ENCODE peak calls at places on chromosomes 12 and 14, in six cellular contexts. One of them, this sample, is unnamed. For H4K20me1, the result is how much of the 10 kb centered on the place peaks cover.

GRCh38 chr14:77046706-77047105 is 18.2 kb upstream of the IRF2BPL start:
- DNase-seq in IMR-90: no peak
- DNase-seq in neural progenitor cell: no peak
- DNase-seq in fibroblast of lung: no peak
- DNase-seq in GM23248: peak
- DNase-seq in K562: no peak
- DNase-seq in this sample: no peak

GRCh38 chr14:54350196-54350595 is 46.6 kb upstream of the CDKN3 start:
- DNase-seq in IMR-90: peak
- DNase-seq in neural progenitor cell: no peak
- DNase-seq in fibroblast of lung: peak
- DNase-seq in GM23248: peak
- DNase-seq in K562: no peak
- DNase-seq in this sample: no peak

GRCh38 chr14:51897791-51898190 is 37.4 kb downstream of the GNG2 start:
- DNase-seq in IMR-90: no peak
- DNase-seq in neural progenitor cell: no peak
- DNase-seq in fibroblast of lung: no peak
- DNase-seq in GM23248: no peak
- DNase-seq in K562: no peak
- DNase-seq in this sample: no peak

GRCh38 chr14:60654303-60654925 is 5.1 kb upstream of the SIX1 start:
- DNase-seq in IMR-90: peak
- DNase-seq in neural progenitor cell: peak
- DNase-seq in fibroblast of lung: no peak
- DNase-seq in GM23248: peak
- DNase-seq in K562: no peak
- DNase-seq in this sample: no peak

GRCh38 chr12:102631274-102631673 is 150.9 kb upstream of the IGF1 start:
- DNase-seq in IMR-90: peak
- DNase-seq in neural progenitor cell: no peak
- DNase-seq in fibroblast of lung: peak
- DNase-seq in GM23248: peak
- DNase-seq in K562: no peak
- DNase-seq in this sample: no peak

GRCh38 chr14:101135796-101136742 is 232.5 kb upstream of the RTL1 start:
- DNase-seq in IMR-90: no peak
- DNase-seq in neural progenitor cell: no peak
- DNase-seq in fibroblast of lung: no peak
- DNase-seq in GM23248: no peak
- DNase-seq in K562: no peak
- DNase-seq in this sample: no peak

GRCh38 chr12:535396-535795 is 75.7 kb downstream of the B4GALNT3 start:
- DNase-seq in IMR-90: no peak
- DNase-seq in neural progenitor cell: no peak
- DNase-seq in fibroblast of lung: no peak
- DNase-seq in GM23248: no peak
- DNase-seq in K562: no peak
- DNase-seq in this sample: no peak

GRCh38 chr14:41062826-41063225 is 543.9 kb upstream of the LRFN5 start:
- DNase-seq in IMR-90: peak
- DNase-seq in neural progenitor cell: no peak
- DNase-seq in fibroblast of lung: no peak
- DNase-seq in GM23248: no peak
- DNase-seq in K562: no peak
- DNase-seq in this sample: no peak

GRCh38 chr14:71290301-71290700 is 383.0 kb downstream of the PCNX1 start:
- DNase-seq in IMR-90: no peak
- DNase-seq in neural progenitor cell: no peak
- DNase-seq in fibroblast of lung: no peak
- DNase-seq in GM23248: no peak
- DNase-seq in K562: no peak
- DNase-seq in this sample: no peak

GRCh38 chr12:91533366-91533765 is 350.7 kb upstream of the DCN start:
- DNase-seq in IMR-90: no peak
- DNase-seq in neural progenitor cell: no peak
- DNase-seq in fibroblast of lung: no peak
- DNase-seq in GM23248: no peak
- DNase-seq in K562: no peak
- DNase-seq in this sample: no peak

GRCh38 chr12:9701380-9702154 is 31.3 kb downstream of the CLECL1 start:
- DNase-seq in IMR-90: no peak
- DNase-seq in neural progenitor cell: no peak
- DNase-seq in fibroblast of lung: no peak
- DNase-seq in GM23248: no peak
- DNase-seq in K562: no peak
- DNase-seq in this sample: no peak

GRCh38 chr12:76284816-76285750 is 63.1 kb downstream of the BBS10 start:
- DNase-seq in IMR-90: peak
- DNase-seq in neural progenitor cell: no peak
- DNase-seq in fibroblast of lung: peak
- DNase-seq in GM23248: peak
- DNase-seq in K562: no peak
- DNase-seq in this sample: peak

DNA sequence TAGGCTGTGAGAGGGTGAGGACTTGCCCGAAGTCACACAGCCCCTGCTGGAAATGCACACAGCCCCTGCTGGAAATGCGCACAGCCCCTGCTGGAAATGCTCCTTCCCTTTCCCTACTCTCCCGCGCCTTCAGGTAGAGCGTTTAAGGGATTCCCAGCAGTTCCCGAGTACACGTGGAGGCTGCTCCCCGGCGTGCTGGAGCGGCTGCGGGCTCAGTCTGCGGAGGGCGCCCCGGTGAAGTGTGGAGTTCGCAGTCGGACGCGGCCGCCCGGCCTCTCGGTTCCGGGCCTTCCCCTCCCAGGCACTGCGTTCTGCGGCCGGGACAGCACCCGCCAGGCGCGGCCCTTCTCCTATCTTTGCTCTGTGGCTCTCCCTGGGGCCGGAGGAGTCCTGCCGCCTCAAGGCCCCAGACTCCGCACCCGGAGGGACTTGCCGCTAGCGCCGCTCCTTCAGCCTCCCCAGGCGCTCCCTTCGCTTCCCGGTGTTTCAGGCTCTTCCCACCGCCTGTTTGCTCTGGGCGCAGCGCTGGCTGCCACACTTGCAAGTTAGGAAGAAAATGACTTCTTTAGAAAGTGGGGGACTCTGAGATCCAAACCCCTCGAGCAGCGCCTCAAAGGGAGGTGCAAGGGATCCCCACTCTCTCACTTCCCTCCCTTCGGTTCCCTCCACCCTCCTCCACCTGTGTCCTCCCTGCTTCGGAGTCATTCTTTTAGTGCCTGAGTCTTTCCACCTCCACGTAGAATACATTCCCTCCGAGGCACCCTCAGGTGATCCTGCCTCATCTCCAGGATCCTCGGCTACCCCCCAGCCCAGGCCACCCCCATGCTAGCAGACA is 8.3 kb upstream of the TBX5 start:
- DNase-seq in IMR-90: peak
- DNase-seq in neural progenitor cell: peak
- DNase-seq in fibroblast of lung: peak
- DNase-seq in GM23248: peak
- DNase-seq in K562: no peak
- DNase-seq in this sample: no peak
- H4K20me1 ChIP-seq in IMR-90: under half
- H4K20me1 ChIP-seq in neural progenitor cell: half or more
- H4K20me1 ChIP-seq in fibroblast of lung: under half
- H4K20me1 ChIP-seq in GM23248: under half
- H4K20me1 ChIP-seq in K562: under half
- H4K20me1 ChIP-seq in this sample: under half

DNA sequence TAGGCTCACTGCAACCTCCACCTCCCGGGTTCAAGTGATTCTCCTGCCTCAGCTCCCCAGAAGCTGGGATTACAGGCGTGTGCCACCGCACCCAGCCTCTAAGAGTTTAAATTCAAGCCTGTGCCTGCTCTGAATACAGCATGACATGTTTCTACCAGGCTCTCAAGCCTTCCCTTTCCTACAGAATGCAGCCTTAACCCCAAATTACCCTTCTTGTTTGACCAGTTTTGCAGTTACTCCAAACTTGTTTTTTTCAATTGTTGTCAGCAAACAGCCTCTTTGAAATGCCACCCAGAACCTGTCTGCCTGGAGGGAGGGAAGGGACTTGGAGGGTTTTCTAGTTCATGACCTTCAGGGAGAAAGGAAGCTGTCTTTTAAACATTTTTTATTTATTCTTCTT is 15.4 kb downstream of the GLTP start:
- DNase-seq in IMR-90: no peak
- DNase-seq in neural progenitor cell: no peak
- DNase-seq in fibroblast of lung: no peak
- DNase-seq in GM23248: no peak
- DNase-seq in K562: no peak
- DNase-seq in this sample: no peak
- H4K20me1 ChIP-seq in IMR-90: under half
- H4K20me1 ChIP-seq in neural progenitor cell: under half
- H4K20me1 ChIP-seq in fibroblast of lung: under half
- H4K20me1 ChIP-seq in GM23248: under half
- H4K20me1 ChIP-seq in K562: under half
- H4K20me1 ChIP-seq in this sample: under half

GRCh38 chr14:39430762-39431415 is 1.3 kb downstream of the FBXO33 start:
- DNase-seq in IMR-90: peak
- DNase-seq in neural progenitor cell: no peak
- DNase-seq in fibroblast of lung: peak
- DNase-seq in GM23248: peak
- DNase-seq in K562: no peak
- DNase-seq in this sample: no peak
- H4K20me1 ChIP-seq in IMR-90: under half
- H4K20me1 ChIP-seq in neural progenitor cell: under half
- H4K20me1 ChIP-seq in fibroblast of lung: under half
- H4K20me1 ChIP-seq in GM23248: under half
- H4K20me1 ChIP-seq in K562: under half
- H4K20me1 ChIP-seq in this sample: under half

GRCh38 chr12:124544983-124545382 is 22.4 kb downstream of the NCOR2 start:
- DNase-seq in IMR-90: no peak
- DNase-seq in neural progenitor cell: no peak
- DNase-seq in fibroblast of lung: no peak
- DNase-seq in GM23248: no peak
- DNase-seq in K562: no peak
- DNase-seq in this sample: no peak
- H4K20me1 ChIP-seq in IMR-90: half or more
- H4K20me1 ChIP-seq in neural progenitor cell: half or more
- H4K20me1 ChIP-seq in fibroblast of lung: under half
- H4K20me1 ChIP-seq in GM23248: under half
- H4K20me1 ChIP-seq in K562: half or more
- H4K20me1 ChIP-seq in this sample: under half

GRCh38 chr12:79895804-79896203 is 39.1 kb downstream of the PPP1R12A start:
- DNase-seq in IMR-90: no peak
- DNase-seq in neural progenitor cell: no peak
- DNase-seq in fibroblast of lung: no peak
- DNase-seq in GM23248: no peak
- DNase-seq in K562: no peak
- DNase-seq in this sample: no peak

GRCh38 chr12:79900199-79900598 is 34.7 kb downstream of the PPP1R12A start:
- DNase-seq in IMR-90: no peak
- DNase-seq in neural progenitor cell: no peak
- DNase-seq in fibroblast of lung: no peak
- DNase-seq in GM23248: no peak
- DNase-seq in K562: no peak
- DNase-seq in this sample: no peak

GRCh38 chr12:79891506-79892162 is 43.3 kb downstream of the PPP1R12A start:
- DNase-seq in IMR-90: no peak
- DNase-seq in neural progenitor cell: no peak
- DNase-seq in fibroblast of lung: no peak
- DNase-seq in GM23248: peak
- DNase-seq in K562: no peak
- DNase-seq in this sample: no peak

GRCh38 chr12:79897617-79898016 is 37.3 kb downstream of the PPP1R12A start:
- DNase-seq in IMR-90: peak
- DNase-seq in neural progenitor cell: no peak
- DNase-seq in fibroblast of lung: peak
- DNase-seq in GM23248: peak
- DNase-seq in K562: no peak
- DNase-seq in this sample: no peak

DNA sequence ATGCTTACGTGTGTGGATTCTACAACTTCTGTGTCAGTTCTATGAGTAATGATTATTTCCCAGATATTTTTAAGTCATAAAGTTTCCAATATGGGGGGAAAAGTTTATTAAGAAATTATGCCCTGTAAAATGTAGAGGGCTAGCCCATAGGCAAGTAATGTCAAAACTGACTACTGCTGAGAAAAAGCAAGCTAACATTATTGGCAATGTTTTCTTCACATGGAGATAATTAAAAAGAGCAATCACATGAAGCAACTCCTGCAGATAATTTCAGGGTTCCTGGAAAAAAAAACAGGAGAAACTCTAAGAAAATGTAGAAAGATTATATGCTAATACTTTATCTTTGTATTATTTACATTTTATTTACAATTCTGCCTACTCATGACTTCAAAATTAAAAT is 39.9 kb downstream of the PPP1R12A start:
- DNase-seq in IMR-90: no peak
- DNase-seq in neural progenitor cell: no peak
- DNase-seq in fibroblast of lung: no peak
- DNase-seq in GM23248: peak
- DNase-seq in K562: no peak
- DNase-seq in this sample: no peak
- H4K20me1 ChIP-seq in IMR-90: under half
- H4K20me1 ChIP-seq in neural progenitor cell: under half
- H4K20me1 ChIP-seq in fibroblast of lung: under half
- H4K20me1 ChIP-seq in GM23248: under half
- H4K20me1 ChIP-seq in K562: under half
- H4K20me1 ChIP-seq in this sample: under half

GRCh38 chr14:59197695-59198262 is 9.3 kb downstream of the DAAM1 start:
- DNase-seq in IMR-90: no peak
- DNase-seq in neural progenitor cell: no peak
- DNase-seq in fibroblast of lung: no peak
- DNase-seq in GM23248: no peak
- DNase-seq in K562: peak
- DNase-seq in this sample: no peak
- H4K20me1 ChIP-seq in IMR-90: under half
- H4K20me1 ChIP-seq in neural progenitor cell: under half
- H4K20me1 ChIP-seq in fibroblast of lung: under half
- H4K20me1 ChIP-seq in GM23248: under half
- H4K20me1 ChIP-seq in K562: under half
- H4K20me1 ChIP-seq in this sample: under half